ENCODE peak calls at places on chromosomes 12 and 14, in seven cellular contexts. T, B, F, L, A, Q and Z are unnamed samples.

GRCh38 chr14:56119221-56119967 is 1.2 kb downstream of the PELI2 start:
- DNase-seq in L (peak; percentile 53), A (peak; percentile 73), T (peak; percentile 66), Q (no peak), B (peak; percentile 52), F (no peak), Z (peak; percentile 39)

GRCh38 chr12:42859612-42860011 is 270.1 kb upstream of the PRICKLE1 start:
- DNase-seq in Q (no peak), B (peak; percentile 8), F (no peak), L (no peak), T (no peak), A (no peak), Z (no peak)

GRCh38 chr14:30131698-30132097 is 204.1 kb upstream of the PRKD1 start:
- DNase-seq in Q (no peak), T (no peak), L (no peak), B (no peak), A (peak; percentile 85), F (no peak), Z (no peak)

GRCh38 chr14:76191297-76191696 is 39.6 kb downstream of the GPATCH2L start:
- DNase-seq in L (no peak), Q (no peak), A (no peak), F (no peak), B (no peak), T (no peak), Z (no peak)

GRCh38 chr12:1668833-1669543 is 21.9 kb upstream of the ADIPOR2 start:
- DNase-seq in Q (peak; percentile 47), A (no peak), L (peak; percentile 83), F (peak; percentile 22), B (no peak), T (no peak), Z (no peak)

GRCh38 chr12:94261119-94261518 is 112.7 kb downstream of the PLXNC1 start:
- DNase-seq in F (peak; percentile 76), B (no peak), T (no peak), Q (no peak), L (no peak), A (peak; percentile 62), Z (peak; percentile 59)

GRCh38 chr14:98208943-98209342 is 1063.1 kb downstream of the BCL11B start:
- DNase-seq in L (no peak), T (no peak), A (peak; percentile 19), Q (no peak), B (no peak), F (no peak), Z (no peak)

GRCh38 chr12:30754750-30755394 is at the start of gene CAPRIN2:
- DNase-seq in B (peak; percentile 93), F (peak; percentile 99), A (peak; percentile 98), L (peak; percentile 95), T (peak; percentile 95), Q (peak; percentile 93), Z (peak; percentile 94)

GRCh38 chr14:53215101-53215500 is 62.0 kb upstream of the DDHD1 start:
- DNase-seq in Q (no peak), F (no peak), B (no peak), T (no peak), L (no peak), A (no peak), Z (no peak)

GRCh38 chr12:93003540-93004239 is 74.6 kb upstream of the EEA1 start:
- DNase-seq in F (no peak), A (no peak), Q (no peak), T (no peak), B (no peak), L (peak; percentile 35), Z (no peak)

GRCh38 chr12:12616512-12617275 is 5.0 kb downstream of the CREBL2 start:
- DNase-seq in F (no peak), A (no peak), L (peak; percentile 43), T (no peak), B (peak; percentile 44), Q (no peak), Z (no peak)

GRCh38 chr12:25377475-25378179 is 126.9 kb upstream of the KRAS start:
- DNase-seq in Q (no peak), A (peak; percentile 21), B (peak; percentile 94), L (peak; percentile 78), T (no peak), F (no peak), Z (no peak)

GRCh38 chr14:103000291-103000921 is 56.9 kb downstream of the CDC42BPB start:
- DNase-seq in T (no peak), F (no peak), B (no peak), Q (no peak), L (no peak), A (no peak), Z (no peak)

GRCh38 chr12:9381619-9382018 is 173.4 kb upstream of the PZP start:
- DNase-seq in L (no peak), B (no peak), T (no peak), F (no peak), Q (no peak), A (no peak), Z (no peak)

GRCh38 chr12:71782007-71782406 is 27.3 kb downstream of the RAB21 start:
- DNase-seq in B (no peak), T (no peak), F (no peak), L (no peak), A (no peak), Q (no peak), Z (no peak)

GRCh38 chr12:119775246-119775895 is 101.7 kb downstream of the CIT start:
- DNase-seq in F (peak; percentile 53), T (no peak), B (no peak), Q (no peak), L (no peak), A (peak; percentile 34), Z (no peak)

GRCh38 chr12:38155526-38156496 is 160.8 kb upstream of the ALG10B start:
- DNase-seq in L (no peak), F (no peak), A (no peak), T (no peak), B (no peak), Q (no peak), Z (no peak)

GRCh38 chr12:75533239-75533638 is 21.8 kb upstream of the KRR1 start:
- DNase-seq in F (no peak), L (no peak), A (no peak), T (no peak), Q (peak; percentile 16), B (no peak), Z (no peak)

DNA sequence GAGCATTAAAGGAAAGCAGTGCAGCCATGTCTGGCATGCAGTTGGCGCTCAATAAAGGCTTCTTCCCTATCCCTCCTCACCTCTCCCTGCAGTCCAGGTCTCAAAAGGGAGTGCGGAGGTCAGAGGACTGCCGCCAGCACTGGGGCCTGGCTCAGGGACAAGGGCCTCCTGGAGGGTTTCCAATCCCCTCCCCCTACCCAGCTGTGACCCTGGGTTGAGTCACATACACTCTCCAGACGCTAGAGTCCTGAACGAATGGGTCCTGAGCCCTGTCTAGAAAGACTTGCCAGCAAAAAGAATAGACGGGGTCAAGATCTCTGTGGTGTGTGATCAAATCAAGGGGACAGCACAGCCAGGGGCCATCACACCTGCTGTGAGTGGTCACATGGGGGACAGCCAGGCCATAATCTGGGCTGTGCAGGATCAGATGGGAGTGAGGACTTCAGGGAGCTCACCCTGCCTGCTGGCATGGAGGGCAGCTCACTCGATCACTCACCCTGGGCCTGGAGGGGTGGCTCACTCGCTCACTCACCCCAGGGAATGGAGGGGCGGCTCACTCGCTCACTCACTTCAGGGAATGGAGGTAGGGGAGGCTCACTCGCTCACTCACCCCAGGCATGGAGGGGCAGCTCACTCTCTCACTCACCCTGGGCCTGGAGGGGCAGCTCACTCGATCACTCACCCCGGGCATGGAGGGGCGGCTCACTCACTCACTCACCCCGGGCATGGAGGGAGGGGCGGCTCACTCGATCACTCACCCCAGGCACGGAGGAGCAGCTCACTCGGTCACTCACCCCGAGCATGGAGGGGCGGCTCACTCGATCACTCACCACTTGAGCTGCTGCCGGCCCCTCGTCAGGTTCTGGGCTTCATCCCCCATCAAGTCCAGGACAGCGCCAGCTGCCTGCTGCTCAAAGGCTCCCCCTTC is 12.8 kb downstream of the CFAP73 start:
- DNase-seq in L (peak; percentile 60), B (peak; percentile 50), Q (no peak), F (peak; percentile 67), T (no peak), A (peak; percentile 50), Z (no peak)
- H3K4ac ChIP-seq in L (no peak overlapping the region), B (no peak overlapping the region), Q (no peak overlapping the region), F (no peak overlapping the region), T (no peak overlapping the region), A (no peak overlapping the region), Z (no peak overlapping the region)

DNA sequence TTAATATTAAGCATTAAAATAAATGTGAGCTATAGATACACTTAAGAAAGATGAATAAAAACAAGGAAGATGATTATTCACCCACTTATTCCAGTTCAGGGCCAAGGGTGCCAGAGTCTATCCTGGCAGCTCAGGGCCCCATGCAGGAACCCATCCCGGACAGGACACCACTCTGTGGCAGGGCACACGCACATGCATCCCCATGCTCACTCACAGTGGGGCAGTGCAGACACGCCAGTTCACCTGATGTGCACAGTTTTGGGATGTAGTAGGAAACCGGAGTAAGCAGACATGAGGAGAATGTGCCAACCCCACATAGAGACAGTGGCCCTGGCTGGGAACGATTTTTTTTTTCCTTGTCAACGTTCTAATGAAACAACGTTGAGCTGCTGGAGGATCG is 47.2 kb downstream of the DICER1 start:
- DNase-seq in T (no peak), A (no peak), L (no peak), Q (no peak), B (no peak), F (no peak), Z (no peak)
- H3K4ac ChIP-seq in T (no peak overlapping the region), A (no peak overlapping the region), L (no peak overlapping the region), Q (no peak overlapping the region), B (no peak overlapping the region), F (no peak overlapping the region), Z (no peak overlapping the region)

DNA sequence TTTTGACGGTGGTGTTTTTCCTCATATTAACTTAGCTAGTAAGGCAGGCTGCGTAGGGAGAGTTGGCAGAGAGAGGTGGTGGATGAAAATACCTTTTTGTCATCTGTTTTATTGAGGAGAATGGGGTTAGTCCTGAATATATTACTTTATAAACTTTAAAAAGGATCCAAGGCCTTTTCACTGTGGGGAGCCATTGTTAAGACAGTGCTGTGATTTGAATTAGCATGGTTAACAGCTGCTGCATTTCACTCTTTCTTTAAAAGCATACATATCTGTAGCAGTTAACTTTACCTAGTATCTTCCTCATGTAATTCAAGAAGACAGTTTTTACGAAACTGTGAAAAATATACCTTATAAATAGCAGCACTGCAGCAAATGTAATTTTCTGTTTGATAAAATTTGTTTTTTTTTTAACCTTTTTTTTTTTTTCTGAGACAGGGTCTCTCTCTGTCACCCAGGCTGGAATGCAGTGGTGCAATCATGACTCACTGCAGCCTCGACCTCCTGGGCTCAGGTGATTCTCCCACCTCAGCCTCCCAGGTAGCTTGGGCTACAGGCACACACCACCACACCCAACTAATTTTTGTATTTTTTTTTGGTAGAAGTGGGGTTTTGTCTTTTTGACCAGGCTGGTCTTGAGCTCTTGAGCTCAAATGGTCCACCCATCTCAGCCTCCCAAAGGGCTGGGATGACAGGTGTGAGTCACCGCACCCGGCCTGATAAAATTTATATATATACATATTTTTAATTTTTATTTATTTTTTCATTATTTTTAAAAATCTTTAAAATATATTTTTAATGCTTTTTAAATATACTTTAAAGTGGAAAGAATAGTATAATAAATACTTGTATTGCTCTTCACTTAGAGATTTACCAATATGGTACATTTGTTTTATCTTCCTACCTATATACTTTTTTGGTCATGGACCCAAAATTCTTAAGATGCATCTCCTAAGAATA is 57.2 kb downstream of the AEBP2 start:
- DNase-seq in T (no peak), F (no peak), B (no peak), A (peak; percentile 21), L (no peak), Q (no peak), Z (no peak)
- H3K4ac ChIP-seq in T (no peak overlapping the region), F (no peak overlapping the region), B (no peak overlapping the region), A (no peak overlapping the region), L (no peak overlapping the region), Q (no peak overlapping the region), Z (no peak overlapping the region)

DNA sequence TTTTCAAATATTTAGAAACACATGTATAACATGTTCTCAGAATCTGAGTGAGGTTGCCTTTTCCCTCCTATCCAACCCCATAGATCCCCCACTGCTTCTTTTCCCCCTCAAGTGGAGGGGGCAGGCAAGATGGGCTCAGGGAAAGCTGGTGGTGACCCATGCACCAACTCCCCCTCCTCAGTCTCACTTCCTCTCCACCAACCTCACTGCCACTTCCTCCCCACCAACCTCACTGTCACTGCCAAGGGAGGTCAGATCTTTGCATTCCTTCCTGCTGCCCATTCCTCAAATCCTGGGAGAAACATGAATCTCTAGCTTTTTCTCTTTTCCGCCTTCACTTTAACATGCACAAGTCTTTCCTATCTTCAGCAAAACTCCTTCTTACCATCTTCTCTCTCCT is 48.7 kb downstream of the SPTB start:
- DNase-seq in T (no peak), B (no peak), L (no peak), Q (no peak), A (no peak), F (no peak), Z (no peak)
- H3K4ac ChIP-seq in T (no peak overlapping the region), B (no peak overlapping the region), L (no peak overlapping the region), Q (no peak overlapping the region), A (no peak overlapping the region), F (no peak overlapping the region), Z (no peak overlapping the region)